ENCODE peak calls at places on chromosomes 13 and 19, in four cellular contexts. X is WTC11, M is K562, S is HepG2. Y is an unnamed sample.

GRCh38 chr19:42352216-42352892 is 26.9 kb downstream of the MEGF8 start:
- DNase-seq in X (no peak), S (no peak), M (no peak), Y (no peak)

GRCh38 chr19:46014534-46014933 is 8.3 kb downstream of the PGLYRP1 start:
- DNase-seq in S (no peak), X (no peak), M (no peak), Y (no peak)

GRCh38 chr13:94239135-94239534 is 240.3 kb downstream of the DCT start:
- DNase-seq in X (no peak), M (no peak), S (no peak), Y (no peak)

GRCh38 chr13:104565888-104566287 is 1499.7 kb upstream of the SLC10A2 start:
- DNase-seq in X (no peak), S (no peak), M (no peak), Y (no peak)

GRCh38 chr19:46678110-46678732 is 17.2 kb upstream of the DACT3 start:
- DNase-seq in M (peak), S (no peak), X (peak), Y (no peak)

GRCh38 chr13:52892925-52893324 is 44.5 kb upstream of the PCDH8 start:
- DNase-seq in X (no peak), M (no peak), S (no peak), Y (no peak)

GRCh38 chr19:8988204-8988603 is 22.0 kb downstream of the MUC16 start:
- DNase-seq in M (peak), X (peak), S (no peak), Y (no peak)

GRCh38 chr19:5038631-5039271 is 69.8 kb downstream of the KDM4B start:
- DNase-seq in M (peak), X (peak), S (peak), Y (no peak)

GRCh38 chr13:107574517-107575215 is 640.7 kb downstream of the LIG4 start:
- DNase-seq in M (no peak), X (no peak), S (no peak), Y (no peak)

GRCh38 chr19:18520848-18521691 is 800 bp downstream of the ELL start:
- DNase-seq in X (peak), M (peak), S (no peak), Y (no peak)

GRCh38 chr19:14145381-14145780 is 9.0 kb upstream of the ASF1B start:
- DNase-seq in M (no peak), S (no peak), X (no peak), Y (no peak)

GRCh38 chr19:29510701-29511265 is 15.0 kb upstream of the VSTM2B start:
- DNase-seq in X (peak), S (no peak), M (no peak), Y (no peak)

GRCh38 chr13:106034201-106034600 is 501.3 kb downstream of the EFNB2 start:
- DNase-seq in S (no peak), X (no peak), M (no peak), Y (no peak)

GRCh38 chr19:29714371-29714952 is 599 bp downstream of the C19orf12 start:
- DNase-seq in M (peak), S (no peak), X (no peak), Y (no peak)

GRCh38 chr19:38172001-38172400 is 52.0 kb downstream of the DPF1 start:
- DNase-seq in X (no peak), S (no peak), M (no peak), Y (no peak)

GRCh38 chr13:109028626-109029025 is 399.2 kb downstream of the MYO16 start:
- DNase-seq in M (no peak), S (no peak), X (no peak), Y (no peak)

GRCh38 chr13:27797228-27797624 is 4.9 kb downstream of the GSX1 start:
- DNase-seq in X (peak), M (no peak), S (no peak), Y (no peak)

GRCh38 chr13:112690242-112690943 is 555 bp downstream of the ATP11A start:
- DNase-seq in X (peak), S (no peak), M (no peak), Y (no peak)

GRCh38 chr19:3148503-3148902 is 12.7 kb downstream of the GNA15 start:
- DNase-seq in X (no peak), M (no peak), S (no peak), Y (no peak)

GRCh38 chr19:3149089-3149488 is 13.3 kb downstream of the GNA15 start:
- DNase-seq in S (no peak), X (no peak), M (no peak), Y (no peak)

GRCh38 chr19:3149526-3150505 is 14.0 kb downstream of the GNA15 start:
- DNase-seq in X (no peak), S (no peak), M (no peak), Y (no peak)

GRCh38 chr19:3145909-3146676 is 10.3 kb downstream of the GNA15 start:
- DNase-seq in X (no peak), M (no peak), S (no peak), Y (no peak)

GRCh38 chr19:3146677-3147100 is 10.9 kb downstream of the GNA15 start:
- DNase-seq in X (peak), M (peak), S (peak), Y (no peak)
- TF ChIP-seq CBFB in X (no peak), M (no peak), S (no peak), Y (no peak)

DNA sequence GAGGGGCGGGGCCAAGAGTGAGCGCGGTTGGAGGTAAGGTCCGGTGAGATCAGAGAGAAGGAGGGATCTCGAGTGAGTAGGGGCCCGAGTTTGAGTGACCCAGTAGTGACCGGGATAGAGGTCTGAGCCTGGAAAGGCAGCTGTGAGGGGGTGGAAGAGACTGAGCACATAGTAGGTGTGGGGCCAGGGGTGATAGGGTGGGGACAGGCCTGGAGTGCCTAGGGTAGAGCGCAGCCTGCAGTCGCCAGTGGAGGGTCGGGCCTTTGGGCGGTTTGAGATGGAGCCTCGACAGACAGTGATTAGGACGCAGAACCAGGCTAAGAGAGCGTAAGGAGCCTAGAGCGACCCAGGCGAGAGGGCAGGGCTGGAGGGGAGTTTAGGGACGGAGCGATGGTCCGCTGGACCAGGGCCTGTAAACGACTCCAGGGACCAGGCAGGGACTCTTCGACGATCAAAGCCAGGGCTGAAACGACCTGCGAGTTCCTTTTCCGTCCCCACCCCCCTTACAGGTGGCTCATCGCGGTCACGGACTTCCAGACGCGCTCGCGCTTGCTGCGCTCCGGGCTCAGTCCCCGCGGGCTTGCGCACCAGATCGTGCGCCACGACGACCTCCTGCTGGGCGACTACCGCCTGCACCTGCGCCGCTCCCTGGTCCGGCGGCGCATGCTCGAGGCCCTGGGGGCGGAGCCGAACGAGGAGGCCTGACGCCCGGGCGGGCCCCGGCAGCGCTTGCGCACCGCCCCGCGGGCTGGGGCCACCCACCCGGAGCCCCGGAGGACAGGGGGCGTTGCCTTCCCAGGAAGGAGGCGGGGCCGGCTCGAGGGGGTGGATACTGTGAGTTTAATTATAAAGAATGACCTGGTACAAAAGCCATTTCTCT is 9.4 kb downstream of the C19orf81 start:
- DNase-seq in M (peak), S (no peak), X (peak), Y (no peak)
- TF ChIP-seq CTCF in M (peak), S (no peak), X (no peak), Y (no peak)

DNA sequence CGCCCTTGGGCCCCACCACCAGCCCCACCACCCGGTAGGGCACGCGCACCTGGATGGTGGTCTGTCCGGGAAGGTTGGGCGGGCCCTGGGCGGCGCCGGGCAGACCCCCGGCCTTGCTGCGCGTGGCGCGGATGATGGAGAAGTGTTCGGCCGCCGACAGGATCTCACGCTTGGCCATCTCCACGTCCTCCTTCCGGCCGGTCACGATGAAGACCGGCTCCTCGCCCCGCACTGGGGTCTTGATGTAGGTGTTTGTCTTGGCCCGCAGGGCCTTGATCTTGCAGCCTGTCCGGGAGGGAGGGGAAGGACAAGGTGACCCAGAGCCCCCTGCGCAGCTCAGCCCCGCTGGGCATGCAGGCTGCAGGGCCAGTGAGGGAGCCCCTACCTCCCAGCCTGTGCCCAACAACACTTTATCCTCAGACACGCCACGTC is 11.5 kb downstream of the MEX3D start:
- DNase-seq in X (no peak), S (no peak), M (no peak), Y (no peak)
- TF ChIP-seq CBFB in X (no peak), S (no peak), M (no peak), Y (no peak)

GRCh38 chr19:19732579-19733501 is at the start of gene ZNF14:
- DNase-seq in S (peak), X (peak), M (peak), Y (peak)
- TF ChIP-seq CTCF in S (peak), X (no peak), M (no peak), Y (peak)

DNA sequence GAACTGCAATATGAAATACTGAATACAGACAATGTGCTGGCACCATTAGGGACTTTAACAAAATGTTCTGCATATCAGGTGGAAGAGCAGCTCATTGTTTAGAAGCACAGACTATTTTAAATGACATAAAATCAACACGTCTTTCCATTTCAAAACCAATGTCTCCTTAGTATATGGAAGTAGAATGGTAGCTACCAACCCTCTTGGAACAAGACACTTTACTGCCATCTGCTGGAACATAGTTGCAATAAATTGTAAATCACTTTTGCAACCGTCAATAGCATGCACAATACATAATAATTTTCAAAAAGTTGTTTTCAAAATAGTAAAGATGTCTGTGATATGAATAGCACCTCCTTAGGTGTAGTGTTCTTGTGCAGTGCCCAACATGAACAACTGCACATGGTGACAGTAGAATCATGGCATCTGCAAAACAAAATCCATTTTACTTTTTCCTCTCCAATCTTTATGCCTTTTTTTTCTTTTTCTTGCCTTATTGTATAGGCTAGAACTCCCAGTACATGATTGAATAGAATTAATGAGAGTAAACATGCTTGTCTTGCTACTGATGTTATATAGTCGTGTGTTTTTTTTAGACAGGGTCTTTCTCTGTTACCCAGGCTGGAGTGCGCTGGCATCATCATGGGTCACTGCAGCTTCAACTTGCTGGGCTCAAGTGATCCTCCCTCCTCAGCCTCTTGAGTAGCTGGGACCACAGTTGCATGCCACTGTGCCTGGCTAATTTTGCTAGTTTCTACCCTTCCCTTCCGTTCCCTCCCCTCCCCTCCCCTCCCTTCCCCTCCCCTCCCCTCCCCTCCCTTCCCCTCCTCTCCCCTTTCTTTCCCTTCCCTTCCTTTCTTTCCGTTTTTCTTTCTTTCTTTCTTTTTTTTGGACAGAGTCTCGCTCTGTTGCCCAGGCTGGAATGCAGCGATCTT is 7.8 kb upstream of the LYPD5 start:
- DNase-seq in M (peak), S (peak), X (no peak), Y (peak)
- TF ChIP-seq CBFB in M (no peak), S (no peak), X (no peak), Y (no peak)

DNA sequence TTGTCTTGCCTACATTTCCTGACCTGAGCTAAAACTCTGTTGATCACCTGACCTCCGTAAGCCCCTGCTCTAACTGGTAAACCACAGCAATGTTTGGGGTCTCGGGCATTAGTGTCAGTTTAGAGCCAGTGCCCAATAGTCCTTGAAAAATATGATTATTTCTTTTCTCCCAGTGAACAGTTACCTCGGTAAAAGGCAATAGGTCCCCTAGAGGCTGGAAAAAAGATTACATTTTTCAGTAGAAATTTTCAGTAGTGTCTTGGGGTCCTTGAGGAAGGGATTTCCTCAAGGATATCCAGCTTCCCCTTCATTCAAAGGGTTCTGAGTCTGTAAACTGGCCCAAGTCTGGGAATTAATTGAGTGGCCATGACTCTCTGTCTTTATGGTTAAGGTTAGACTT is 177.5 kb downstream of the SLC7A1 start:
- DNase-seq in M (peak), X (no peak), S (no peak), Y (no peak)
- TF ChIP-seq CTCF in M (no peak), X (no peak), S (no peak), Y (no peak)

DNA sequence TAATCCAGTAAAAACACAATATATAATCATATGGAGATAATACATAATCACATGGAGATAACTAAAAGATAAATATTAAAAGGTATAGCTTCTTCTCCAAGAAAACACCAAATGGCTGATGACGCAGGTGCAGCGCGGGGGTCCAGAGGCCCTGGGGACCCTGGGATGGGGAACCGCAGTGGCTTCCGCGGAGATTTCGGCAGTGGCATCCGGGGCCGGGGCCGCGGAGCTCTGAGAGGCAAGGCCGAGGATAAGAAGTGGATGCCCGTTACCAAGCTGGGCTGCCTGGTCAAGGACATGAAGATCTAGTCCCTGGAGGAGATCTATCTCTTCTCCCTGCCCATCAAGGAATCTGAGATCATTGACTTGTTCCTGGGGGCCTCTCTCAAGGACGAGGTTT is 10.5 kb downstream of the ZNF44 start:
- DNase-seq in S (no peak), M (no peak), X (no peak), Y (no peak)
- TF ChIP-seq CBFB in S (no peak), M (no peak), X (no peak), Y (no peak)

GRCh38 chr19:10577951-10578350 is 9.2 kb downstream of the AP1M2 start:
- DNase-seq in M (no peak), X (no peak), S (no peak), Y (no peak)
- TF ChIP-seq CTCF in M (no peak), X (no peak), S (no peak), Y (no peak)